ENCODE peak calls at places on chromosomes 2 and 18, in four cellular contexts. One of them, this sample, is unnamed.
A peak's percentile ranks its signal among the peaks of the same experiment; 100 is the strongest.

GRCh38 chr2:171836151-171836910 is 57.7 kb downstream of the SLC25A12 start:
- DNase-seq in tibial artery: no peak
- DNase-seq in heart left ventricle: no peak
- DNase-seq in PC-3: no peak
- DNase-seq in this sample: peak; percentile 87

GRCh38 chr2:96154506-96155380 is 9.5 kb upstream of the DUSP2 start:
- DNase-seq in tibial artery: peak; percentile 56
- DNase-seq in heart left ventricle: no peak
- DNase-seq in PC-3: no peak
- DNase-seq in this sample: no peak

GRCh38 chr2:120594856-120595685 is 140.6 kb upstream of the GLI2 start:
- DNase-seq in tibial artery: no peak
- DNase-seq in heart left ventricle: no peak
- DNase-seq in PC-3: peak; percentile 51
- DNase-seq in this sample: peak; percentile 13

GRCh38 chr2:79833235-79833878 is 320.5 kb downstream of the CTNNA2 start:
- DNase-seq in tibial artery: no peak
- DNase-seq in heart left ventricle: no peak
- DNase-seq in PC-3: no peak
- DNase-seq in this sample: no peak

GRCh38 chr2:218097975-218098374 is 27.9 kb upstream of the CXCR2 start:
- DNase-seq in tibial artery: no peak
- DNase-seq in heart left ventricle: no peak
- DNase-seq in PC-3: no peak
- DNase-seq in this sample: no peak

GRCh38 chr2:156118753-156119416 is 213.6 kb downstream of the NR4A2 start:
- DNase-seq in tibial artery: no peak
- DNase-seq in heart left ventricle: no peak
- DNase-seq in PC-3: peak; percentile 23
- DNase-seq in this sample: no peak

GRCh38 chr2:132978840-132979239 is 308.8 kb upstream of the LYPD1 start:
- DNase-seq in tibial artery: no peak
- DNase-seq in heart left ventricle: no peak
- DNase-seq in PC-3: no peak
- DNase-seq in this sample: no peak

GRCh38 chr18:61896767-61897166 is 4.0 kb upstream of the RNF152 start:
- DNase-seq in tibial artery: peak; percentile 67
- DNase-seq in heart left ventricle: peak; percentile 32
- DNase-seq in PC-3: no peak
- DNase-seq in this sample: peak; percentile 76

GRCh38 chr18:25675123-25675850 is 323.3 kb upstream of the ZNF521 start:
- DNase-seq in tibial artery: no peak
- DNase-seq in heart left ventricle: no peak
- DNase-seq in PC-3: no peak
- DNase-seq in this sample: no peak

GRCh38 chr2:32627441-32627900 is 379 bp upstream of the TTC27 start:
- DNase-seq in tibial artery: peak; percentile 72
- DNase-seq in heart left ventricle: peak; percentile 30
- DNase-seq in PC-3: peak; percentile 23
- DNase-seq in this sample: peak; percentile 67

GRCh38 chr2:178764097-178764496 is 43.1 kb downstream of the TTN start:
- DNase-seq in tibial artery: no peak
- DNase-seq in heart left ventricle: no peak
- DNase-seq in PC-3: peak; percentile 90
- DNase-seq in this sample: peak; percentile 16

GRCh38 chr18:48161911-48162698 is 231.6 kb upstream of the SMAD2 start:
- DNase-seq in tibial artery: no peak
- DNase-seq in heart left ventricle: no peak
- DNase-seq in PC-3: no peak
- DNase-seq in this sample: no peak

GRCh38 chr2:149904352-149904751 is 316.8 kb upstream of the MMADHC start:
- DNase-seq in tibial artery: no peak
- DNase-seq in heart left ventricle: no peak
- DNase-seq in PC-3: no peak
- DNase-seq in this sample: no peak

GRCh38 chr18:70334728-70335329 is 46.0 kb downstream of the SOCS6 start:
- DNase-seq in tibial artery: no peak
- DNase-seq in heart left ventricle: no peak
- DNase-seq in PC-3: peak; percentile 44
- DNase-seq in this sample: peak; percentile 67

GRCh38 chr2:183123959-183124221 is 353 bp upstream of the NUP35 start:
- DNase-seq in tibial artery: no peak
- DNase-seq in heart left ventricle: no peak
- DNase-seq in PC-3: no peak
- DNase-seq in this sample: no peak

GRCh38 chr2:156657809-156658208 is 221.6 kb downstream of the GPD2 start:
- DNase-seq in tibial artery: no peak
- DNase-seq in heart left ventricle: no peak
- DNase-seq in PC-3: no peak
- DNase-seq in this sample: peak; percentile 68

GRCh38 chr2:20223345-20224190 is 1.4 kb downstream of the SDC1 start:
- DNase-seq in tibial artery: no peak
- DNase-seq in heart left ventricle: peak; percentile 25
- DNase-seq in PC-3: peak; percentile 54
- DNase-seq in this sample: peak; percentile 29

GRCh38 chr2:25062461-25062860 is 20.6 kb downstream of the EFR3B start:
- DNase-seq in tibial artery: no peak
- DNase-seq in heart left ventricle: no peak
- DNase-seq in PC-3: no peak
- DNase-seq in this sample: no peak

GRCh38 chr2:187689372-187689771 is 135.1 kb upstream of the TFPI start:
- DNase-seq in tibial artery: no peak
- DNase-seq in heart left ventricle: no peak
- DNase-seq in PC-3: peak; percentile 76
- DNase-seq in this sample: peak; percentile 52

GRCh38 chr2:205692095-205692494 is 9.8 kb downstream of the NRP2 start:
- DNase-seq in tibial artery: no peak
- DNase-seq in heart left ventricle: no peak
- DNase-seq in PC-3: peak; percentile 17
- DNase-seq in this sample: peak; percentile 61

GRCh38 chr2:102436284-102436683 is 13.3 kb downstream of the IL18RAP start:
- DNase-seq in tibial artery: no peak
- DNase-seq in heart left ventricle: peak; percentile 15
- DNase-seq in PC-3: no peak
- DNase-seq in this sample: no peak

GRCh38 chr2:170714156-170715061 is 728 bp upstream of the SP5 start:
- DNase-seq in tibial artery: peak; percentile 75
- DNase-seq in heart left ventricle: peak; percentile 24
- DNase-seq in PC-3: peak; percentile 41
- DNase-seq in this sample: no peak

GRCh38 chr2:169895294-169895985 is 68.2 kb downstream of the UBR3 start:
- DNase-seq in tibial artery: no peak
- DNase-seq in heart left ventricle: no peak
- DNase-seq in PC-3: no peak
- DNase-seq in this sample: peak; percentile 16

DNA sequence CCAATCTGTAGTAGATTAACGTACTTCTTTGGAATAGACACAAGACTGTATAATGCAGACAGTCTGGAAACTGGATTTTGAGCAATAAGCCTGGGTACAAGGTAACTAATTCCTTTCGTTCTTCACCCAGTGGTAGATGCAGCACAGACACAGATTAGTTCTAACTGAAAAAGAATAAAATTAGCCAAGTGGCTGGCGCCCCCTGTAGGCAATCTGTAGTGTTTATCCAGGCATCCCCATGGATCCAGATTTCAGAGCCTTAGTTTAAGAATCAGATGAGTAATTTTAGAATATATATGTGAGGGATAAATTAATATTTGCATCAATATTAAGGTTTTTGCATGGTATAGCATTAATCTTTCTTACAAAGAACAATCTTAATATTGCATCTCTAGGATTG is 563.9 kb downstream of the DCC start:
- DNase-seq in tibial artery: no peak
- DNase-seq in heart left ventricle: no peak
- DNase-seq in PC-3: peak; percentile 25
- DNase-seq in this sample: peak; percentile 3
- TF ChIP-seq CTCF in tibial artery: no peak
- TF ChIP-seq CTCF in heart left ventricle: peak; percentile 59
- TF ChIP-seq CTCF in PC-3: peak; percentile 57
- TF ChIP-seq CTCF in this sample: peak; percentile 29

GRCh38 chr2:207133493-207133861 is 32.3 kb downstream of the KLF7 start:
- DNase-seq in tibial artery: no peak
- DNase-seq in heart left ventricle: peak; percentile 46
- DNase-seq in PC-3: no peak
- DNase-seq in this sample: no peak
- H3K4me3 ChIP-seq in tibial artery: peak overlapping the region; percentile 10
- H3K4me3 ChIP-seq in heart left ventricle: peak overlapping the region; percentile 10
- H3K4me3 ChIP-seq in PC-3: peak overlapping the region; percentile 2
- H3K4me3 ChIP-seq in this sample: no peak overlapping the region

DNA sequence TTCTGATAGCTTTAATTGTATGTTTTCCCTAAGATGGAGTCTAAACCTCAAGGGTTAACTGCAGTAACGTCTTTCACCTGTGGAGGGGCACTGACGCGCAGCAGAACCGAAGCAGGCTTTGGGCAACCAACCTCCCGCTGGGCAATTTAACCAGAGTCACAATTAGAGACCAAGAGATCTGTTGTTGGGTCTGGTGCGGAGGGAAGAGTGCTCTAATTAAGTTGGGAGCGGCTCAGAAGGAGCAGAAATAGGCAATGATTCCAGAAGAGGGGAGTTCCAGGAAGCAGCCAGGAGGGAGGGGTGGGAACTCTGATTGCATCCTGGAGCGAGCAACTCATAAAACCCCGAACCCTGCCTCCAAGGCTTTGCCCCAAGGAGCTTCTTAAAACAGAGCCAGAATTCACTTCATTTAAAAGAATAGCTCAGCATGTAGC is 245.8 kb downstream of the PAX3 start:
- DNase-seq in tibial artery: no peak
- DNase-seq in heart left ventricle: no peak
- DNase-seq in PC-3: peak; percentile 17
- DNase-seq in this sample: no peak
- TF ChIP-seq CTCF in tibial artery: no peak
- TF ChIP-seq CTCF in heart left ventricle: no peak
- TF ChIP-seq CTCF in PC-3: peak; percentile 43
- TF ChIP-seq CTCF in this sample: peak; percentile 18

DNA sequence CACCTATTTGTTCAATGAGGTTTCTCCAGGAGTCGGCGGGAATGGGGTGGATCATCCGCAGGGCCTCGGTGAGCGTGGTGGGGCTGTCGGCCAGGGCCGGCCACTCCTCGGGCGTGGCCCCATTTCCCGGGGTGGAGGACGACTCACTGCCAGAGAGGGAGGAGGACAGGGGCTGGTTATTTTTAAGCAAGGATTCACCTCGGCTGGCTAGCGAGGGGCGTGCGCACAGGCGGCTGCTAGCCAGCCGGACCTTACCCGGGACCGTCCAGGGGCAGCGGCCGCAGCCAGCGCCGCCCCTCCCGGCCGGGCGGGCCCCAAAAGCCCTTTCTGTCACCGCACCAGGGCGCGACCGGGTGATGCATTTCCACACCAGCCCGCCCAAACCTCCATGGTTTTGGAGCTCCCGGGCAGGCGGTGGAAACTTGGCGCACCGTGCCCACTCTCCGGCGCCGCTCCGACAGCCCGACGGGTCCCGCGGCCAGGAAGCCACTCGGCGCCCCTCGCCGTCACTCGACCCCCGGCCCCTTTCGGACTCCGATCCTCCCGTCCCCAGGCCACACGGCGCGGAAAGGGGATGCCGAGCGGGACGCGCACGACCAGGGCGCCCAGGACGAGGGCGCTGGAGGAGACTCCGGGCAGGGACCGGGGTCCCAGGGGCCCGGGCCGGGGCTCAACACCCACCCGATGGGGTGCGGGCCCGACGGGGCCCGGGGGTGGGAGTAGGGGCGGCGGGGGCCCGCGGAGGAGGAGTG is 57.2 kb downstream of the SNORC start:
- DNase-seq in tibial artery: no peak
- DNase-seq in heart left ventricle: no peak
- DNase-seq in PC-3: peak; percentile 57
- DNase-seq in this sample: peak; percentile 21
- H3K4me3 ChIP-seq in tibial artery: peak overlapping the region; percentile 34
- H3K4me3 ChIP-seq in heart left ventricle: peak overlapping the region; percentile 42
- H3K4me3 ChIP-seq in PC-3: peak overlapping the region; percentile 71
- H3K4me3 ChIP-seq in this sample: peak overlapping the region; percentile 7

GRCh38 chr2:14907014-14907612 is 274.6 kb downstream of the LRATD1 start:
- DNase-seq in tibial artery: no peak
- DNase-seq in heart left ventricle: no peak
- DNase-seq in PC-3: peak; percentile 33
- DNase-seq in this sample: no peak
- TF ChIP-seq CTCF in tibial artery: no peak
- TF ChIP-seq CTCF in heart left ventricle: no peak
- TF ChIP-seq CTCF in PC-3: peak; percentile 65
- TF ChIP-seq CTCF in this sample: no peak

DNA sequence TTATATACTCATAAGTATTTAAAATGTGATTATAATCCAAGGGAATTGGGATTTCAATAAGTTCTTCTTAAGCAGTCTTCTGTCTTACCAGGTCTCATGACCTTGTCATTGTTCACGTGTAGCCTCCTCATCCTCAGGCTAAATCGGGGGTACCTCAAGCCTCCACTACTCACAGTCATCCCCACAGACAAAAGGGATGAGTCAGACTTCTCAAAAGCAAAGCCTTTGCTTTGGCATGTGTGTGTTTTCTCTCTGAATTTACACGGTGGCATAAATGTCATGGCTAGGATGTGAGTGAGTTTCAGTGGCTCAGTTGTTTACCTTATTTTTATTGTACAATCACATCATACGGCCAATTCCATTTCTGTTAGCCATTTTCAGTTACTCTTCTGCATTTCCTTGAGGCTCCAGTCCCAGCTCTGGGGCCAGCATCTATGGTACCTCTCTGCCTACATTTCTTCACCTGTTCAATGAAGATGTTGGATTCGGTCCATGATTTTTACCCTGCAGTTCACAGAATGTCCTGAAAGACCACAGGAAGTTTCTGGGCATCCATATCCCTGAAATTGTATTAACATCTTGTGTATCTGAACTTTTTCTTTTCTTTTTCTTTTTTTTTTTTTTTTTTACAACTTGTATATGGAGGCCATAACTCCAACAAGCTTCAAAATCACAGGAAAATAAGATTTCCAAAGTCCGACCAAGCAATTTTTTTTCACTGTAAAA is 195.3 kb downstream of the FHOD3 start:
- DNase-seq in tibial artery: no peak
- DNase-seq in heart left ventricle: no peak
- DNase-seq in PC-3: peak; percentile 20
- DNase-seq in this sample: no peak
- H3K4me3 ChIP-seq in tibial artery: no peak overlapping the region
- H3K4me3 ChIP-seq in heart left ventricle: no peak overlapping the region
- H3K4me3 ChIP-seq in PC-3: no peak overlapping the region
- H3K4me3 ChIP-seq in this sample: no peak overlapping the region

GRCh38 chr2:212773808-212774339 is 235.3 kb upstream of the ERBB4 start:
- DNase-seq in tibial artery: no peak
- DNase-seq in heart left ventricle: no peak
- DNase-seq in PC-3: no peak
- DNase-seq in this sample: no peak

DNA sequence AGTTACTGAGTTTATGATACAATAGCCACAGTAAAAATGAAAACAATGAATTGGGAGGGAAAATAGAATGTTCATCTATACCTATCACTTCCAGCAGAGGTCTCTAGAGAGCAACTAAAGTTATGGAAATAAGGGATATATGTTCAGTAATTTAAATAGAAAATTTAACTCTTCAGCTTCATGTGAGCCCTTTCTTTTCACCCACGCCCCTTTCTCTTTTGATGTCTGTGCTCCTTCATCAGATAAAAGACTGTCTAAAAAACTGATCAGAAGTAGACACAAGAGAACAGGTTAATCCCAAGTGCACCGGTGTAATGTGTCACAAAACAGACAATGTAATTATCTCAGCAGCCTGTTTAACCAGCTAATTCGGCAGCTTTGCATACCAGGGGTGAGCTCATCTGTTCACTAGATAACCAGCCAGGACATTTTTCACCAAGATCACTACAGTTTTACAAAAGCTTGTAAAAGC is 238.5 kb upstream of the ERBB4 start:
- DNase-seq in tibial artery: no peak
- DNase-seq in heart left ventricle: no peak
- DNase-seq in PC-3: peak; percentile 77
- DNase-seq in this sample: peak; percentile 40
- TF ChIP-seq CTCF in tibial artery: peak; percentile 66
- TF ChIP-seq CTCF in heart left ventricle: peak; percentile 79
- TF ChIP-seq CTCF in PC-3: peak; percentile 79
- TF ChIP-seq CTCF in this sample: peak; percentile 70